ENCODE peak calls at places on chromosome 18, in eight cellular contexts. T is A549, N is heart left ventricle, E is ovary, L is right lobe of liver, I is K562, X is tibial nerve, U is esophagus squamous epithelium. G is an unnamed sample.

GRCh38 chr18:26056291-26056690 is 34.1 kb downstream of the SS18 start:
- DNase-seq in X (no peak), U (no peak), L (no peak), I (no peak), T (no peak), E (no peak), N (no peak), G (no peak)

GRCh38 chr18:59352250-59352855 is 6.7 kb downstream of the LMAN1 start:
- DNase-seq in L (no peak), U (no peak), N (no peak), T (no peak), I (no peak), E (no peak), X (no peak), G (no peak)

GRCh38 chr18:67432806-67433205 is 83.7 kb downstream of the DSEL start:
- DNase-seq in E (no peak), I (no peak), L (no peak), U (no peak), T (no peak), N (no peak), X (no peak), G (no peak)

GRCh38 chr18:45110577-45111506 is 430.2 kb downstream of the SETBP1 start:
- DNase-seq in E (peak; percentile 18), I (no peak), N (peak; percentile 37), U (no peak), T (no peak), L (no peak), X (peak; percentile 17), G (no peak)

GRCh38 chr18:22650247-22650646 is 232.5 kb upstream of the CTAGE1 start:
- DNase-seq in I (no peak), L (no peak), X (no peak), N (no peak), E (no peak), T (no peak), U (no peak), G (no peak)

GRCh38 chr18:22517356-22517755 is 99.6 kb upstream of the CTAGE1 start:
- DNase-seq in X (no peak), L (no peak), U (no peak), E (no peak), N (no peak), T (no peak), I (no peak), G (no peak)

GRCh38 chr18:12944724-12945123 is 3.1 kb upstream of the SEH1L start:
- DNase-seq in L (peak; percentile 87), E (peak; percentile 44), X (no peak), N (peak; percentile 57), I (no peak), U (no peak), T (no peak), G (no peak)

GRCh38 chr18:39053569-39053968 is 1488.0 kb upstream of the CELF4 start:
- DNase-seq in L (no peak), U (no peak), N (no peak), T (no peak), X (no peak), I (no peak), E (no peak), G (no peak)

GRCh38 chr18:69402219-69402989 is 1.7 kb downstream of the DOK6 start:
- DNase-seq in I (no peak), X (no peak), U (no peak), T (no peak), E (peak; percentile 12), L (no peak), N (no peak), G (no peak)

GRCh38 chr18:58362829-58363231 is 266.1 kb downstream of the ALPK2 start:
- DNase-seq in U (no peak), X (no peak), I (no peak), E (no peak), N (no peak), T (no peak), L (no peak), G (no peak)

GRCh38 chr18:59085126-59085794 is 54.4 kb upstream of the SEC11C start:
- DNase-seq in T (no peak), X (no peak), I (no peak), E (no peak), L (no peak), N (no peak), U (no peak), G (no peak)

GRCh38 chr18:72830109-72830508 is 37.7 kb downstream of the NETO1 start:
- DNase-seq in X (no peak), U (no peak), E (no peak), L (no peak), T (peak; percentile 1), N (peak; percentile 67), I (no peak), G (peak; percentile 10)

GRCh38 chr18:47172476-47172875 is 3.7 kb downstream of the IER3IP1 start:
- DNase-seq in U (no peak), L (no peak), N (no peak), E (no peak), T (no peak), X (no peak), I (no peak), G (peak; percentile 25)

GRCh38 chr18:6236258-6236657 is 178.5 kb downstream of the L3MBTL4 start:
- DNase-seq in L (no peak), U (no peak), X (no peak), T (no peak), E (no peak), I (no peak), N (no peak), G (no peak)

GRCh38 chr18:10939822-10940221 is 209.5 kb downstream of the PIEZO2 start:
- DNase-seq in I (no peak), N (no peak), L (no peak), X (no peak), E (no peak), T (no peak), U (no peak), G (no peak)

GRCh38 chr18:40534748-40535147 is 1420.3 kb upstream of the PIK3C3 start:
- DNase-seq in E (no peak), T (no peak), N (no peak), I (no peak), L (no peak), U (no peak), X (no peak), G (no peak)

GRCh38 chr18:22455425-22456150 is 37.9 kb upstream of the CTAGE1 start:
- DNase-seq in I (no peak), E (no peak), T (no peak), N (no peak), U (no peak), X (no peak), L (no peak), G (no peak)

GRCh38 chr18:24846133-24846532 is 385.7 kb downstream of the HRH4 start:
- DNase-seq in X (no peak), E (no peak), T (no peak), U (no peak), N (no peak), I (no peak), L (no peak), G (no peak)

GRCh38 chr18:48038636-48039035 is 108.2 kb upstream of the SMAD2 start:
- DNase-seq in T (no peak), X (no peak), N (no peak), I (no peak), L (no peak), U (no peak), E (no peak), G (no peak)

GRCh38 chr18:47883771-47884413 is 46.6 kb downstream of the SMAD2 start:
- DNase-seq in X (no peak), T (no peak), N (peak; percentile 41), L (no peak), U (no peak), E (no peak), I (no peak), G (peak; percentile 35)

GRCh38 chr18:45658756-45659155 is 43.5 kb downstream of the SLC14A2 start:
- DNase-seq in E (no peak), U (no peak), I (no peak), L (no peak), T (no peak), N (no peak), X (no peak), G (no peak)

GRCh38 chr18:62209046-62209445 is 22.0 kb downstream of the RELCH start:
- DNase-seq in L (no peak), I (no peak), N (no peak), T (no peak), U (no peak), E (no peak), X (no peak), G (no peak)

GRCh38 chr18:62211323-62211828 is 24.3 kb downstream of the RELCH start:
- DNase-seq in E (no peak), X (no peak), N (no peak), L (no peak), I (no peak), T (no peak), U (no peak), G (no peak)

GRCh38 chr18:62206593-62206992 is 19.5 kb downstream of the RELCH start:
- DNase-seq in E (no peak), N (no peak), U (no peak), X (no peak), I (no peak), T (no peak), L (no peak), G (no peak)

GRCh38 chr18:62205824-62206223 is 18.8 kb downstream of the RELCH start:
- DNase-seq in E (no peak), N (no peak), X (no peak), T (no peak), I (no peak), L (no peak), U (no peak), G (no peak)

DNA sequence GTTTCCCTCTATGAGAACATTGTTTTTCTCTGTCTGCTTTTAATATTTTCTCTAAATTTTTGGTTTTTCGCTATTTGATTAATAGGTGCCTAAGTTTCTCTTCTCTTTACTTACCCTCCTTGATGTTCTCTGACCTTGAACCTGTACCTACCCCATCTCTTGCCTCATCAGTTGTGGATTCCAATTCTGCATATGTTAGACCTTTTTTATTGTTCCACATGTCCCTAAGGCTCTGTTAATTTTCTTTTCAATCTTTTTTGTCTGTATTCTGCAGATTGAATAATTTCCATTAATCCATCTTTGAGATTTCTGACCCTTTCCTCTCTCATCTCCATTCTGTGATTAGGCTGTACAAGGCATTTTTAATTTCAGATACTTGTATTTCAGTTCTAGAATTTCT is 23.1 kb downstream of the RELCH start:
- DNase-seq in N (no peak), U (no peak), L (no peak), E (no peak), X (no peak), I (no peak), T (no peak), G (no peak)
- TF ChIP-seq POLR2A in N (no peak), U (no peak), L (no peak), E (no peak), X (no peak), I (no peak), T (no peak), G (no peak)

GRCh38 chr18:3451989-3452749 is 2.2 kb downstream of the TGIF1 start:
- DNase-seq in U (no peak), L (peak; percentile 57), T (peak; percentile 71), X (peak; percentile 50), I (peak; percentile 45), N (peak; percentile 58), E (peak; percentile 70), G (peak; percentile 74)
- TF ChIP-seq POLR2A in U (no peak), L (peak; percentile 22), T (no peak), X (no peak), I (no peak), N (no peak), E (peak; percentile 16), G (peak; percentile 14)

GRCh38 chr18:49817947-49818346 is 4.6 kb upstream of the ACAA2 start:
- DNase-seq in I (no peak), X (no peak), N (no peak), L (no peak), T (no peak), E (no peak), U (no peak), G (no peak)
- TF ChIP-seq POLR2A in I (no peak), X (no peak), N (no peak), L (no peak), T (no peak), E (no peak), U (no peak), G (no peak)

GRCh38 chr18:79327199-79327545 is 68.6 kb upstream of the NFATC1 start:
- DNase-seq in N (no peak), X (no peak), T (no peak), I (no peak), U (no peak), L (no peak), E (no peak), G (no peak)
- TF ChIP-seq POLR2A in N (no peak), X (no peak), T (no peak), I (no peak), U (no peak), L (no peak), E (no peak), G (no peak)